ENCODE peak calls at places on chromosomes 5 and 9, in eight cellular contexts. One of them, this sample, is unnamed.

GRCh38 chr5:64769856-64770255 is 1.1 kb downstream of the CWC27 start:
- DNase-seq in prostate gland: no peak
- DNase-seq in ureter: no peak
- DNase-seq in HCT116: no peak
- DNase-seq in islet precursor cell: no peak
- DNase-seq in HT1080: no peak
- DNase-seq in stimulated activated CD4-positive, alpha-beta T cell treated with anti-CD3 and anti-CD28 coated beads, Interleukin-1b, Interleukin-23, amount 100 ng/mL, for 48 hours: no peak
- DNase-seq in type B pancreatic cell: no peak
- DNase-seq in this sample: no peak

GRCh38 chr9:110125207-110125751 is 82.7 kb downstream of the C9orf152 start:
- DNase-seq in prostate gland: peak
- DNase-seq in HT1080: peak
- DNase-seq in ureter: peak
- DNase-seq in HCT116: no peak
- DNase-seq in islet precursor cell: peak
- DNase-seq in type B pancreatic cell: no peak
- DNase-seq in stimulated activated CD4-positive, alpha-beta T cell treated with anti-CD3 and anti-CD28 coated beads, Interleukin-1b, Interleukin-23, amount 100 ng/mL, for 48 hours: no peak
- DNase-seq in this sample: peak

GRCh38 chr5:176979669-176980068 is 26.9 kb downstream of the UIMC1 start:
- DNase-seq in ureter: no peak
- DNase-seq in islet precursor cell: no peak
- DNase-seq in prostate gland: no peak
- DNase-seq in HCT116: no peak
- DNase-seq in type B pancreatic cell: no peak
- DNase-seq in HT1080: no peak
- DNase-seq in stimulated activated CD4-positive, alpha-beta T cell treated with anti-CD3 and anti-CD28 coated beads, Interleukin-1b, Interleukin-23, amount 100 ng/mL, for 48 hours: no peak
- DNase-seq in this sample: no peak

GRCh38 chr5:6763191-6763590 is 50.0 kb downstream of the TENT4A start:
- DNase-seq in islet precursor cell: no peak
- DNase-seq in type B pancreatic cell: no peak
- DNase-seq in stimulated activated CD4-positive, alpha-beta T cell treated with anti-CD3 and anti-CD28 coated beads, Interleukin-1b, Interleukin-23, amount 100 ng/mL, for 48 hours: no peak
- DNase-seq in HCT116: no peak
- DNase-seq in ureter: no peak
- DNase-seq in HT1080: no peak
- DNase-seq in prostate gland: no peak
- DNase-seq in this sample: no peak

GRCh38 chr9:79471577-79472543 is 99.9 kb upstream of the TLE4 start:
- DNase-seq in islet precursor cell: peak
- DNase-seq in ureter: peak
- DNase-seq in type B pancreatic cell: no peak
- DNase-seq in HCT116: no peak
- DNase-seq in HT1080: peak
- DNase-seq in prostate gland: peak
- DNase-seq in stimulated activated CD4-positive, alpha-beta T cell treated with anti-CD3 and anti-CD28 coated beads, Interleukin-1b, Interleukin-23, amount 100 ng/mL, for 48 hours: no peak
- DNase-seq in this sample: peak

GRCh38 chr9:127202461-127203139 is 62.0 kb upstream of the GARNL3 start:
- DNase-seq in HCT116: no peak
- DNase-seq in stimulated activated CD4-positive, alpha-beta T cell treated with anti-CD3 and anti-CD28 coated beads, Interleukin-1b, Interleukin-23, amount 100 ng/mL, for 48 hours: no peak
- DNase-seq in prostate gland: no peak
- DNase-seq in type B pancreatic cell: no peak
- DNase-seq in islet precursor cell: no peak
- DNase-seq in HT1080: no peak
- DNase-seq in ureter: no peak
- DNase-seq in this sample: no peak

GRCh38 chr9:27371382-27371781 is 74.4 kb upstream of the EQTN start:
- DNase-seq in islet precursor cell: no peak
- DNase-seq in HT1080: peak
- DNase-seq in ureter: no peak
- DNase-seq in stimulated activated CD4-positive, alpha-beta T cell treated with anti-CD3 and anti-CD28 coated beads, Interleukin-1b, Interleukin-23, amount 100 ng/mL, for 48 hours: no peak
- DNase-seq in prostate gland: no peak
- DNase-seq in type B pancreatic cell: no peak
- DNase-seq in HCT116: peak
- DNase-seq in this sample: no peak

GRCh38 chr9:88076286-88077070 is 61.8 kb downstream of the SPATA31C2 start:
- DNase-seq in HCT116: peak
- DNase-seq in stimulated activated CD4-positive, alpha-beta T cell treated with anti-CD3 and anti-CD28 coated beads, Interleukin-1b, Interleukin-23, amount 100 ng/mL, for 48 hours: peak
- DNase-seq in prostate gland: peak
- DNase-seq in type B pancreatic cell: peak
- DNase-seq in HT1080: peak
- DNase-seq in ureter: peak
- DNase-seq in islet precursor cell: peak
- DNase-seq in this sample: peak